ENCODE peak calls at places on chromosomes 6 and 20, in seven cellular contexts. One of them, this sample, is unnamed. For H3K9me3, the result is how much of the 10 kb centered on the place peaks cover.

GRCh38 chr6:17600527-17601388 is 656 bp downstream of the FAM8A1 start:
- DNase-seq in OCI-LY7: peak
- DNase-seq in SK-N-SH: peak
- DNase-seq in neural progenitor cell: peak
- DNase-seq in MM.1S: peak
- DNase-seq in PC-3: peak
- DNase-seq in HCT116: no peak
- DNase-seq in this sample: peak

GRCh38 chr6:26394289-26394688 is 7.8 kb upstream of the BTN3A1 start:
- DNase-seq in SK-N-SH: no peak
- DNase-seq in neural progenitor cell: no peak
- DNase-seq in HCT116: peak
- DNase-seq in OCI-LY7: no peak
- DNase-seq in PC-3: peak
- DNase-seq in MM.1S: no peak
- DNase-seq in this sample: peak

GRCh38 chr20:33119725-33120720 is 40.6 kb downstream of the BPIFB4 start:
- DNase-seq in PC-3: peak
- DNase-seq in OCI-LY7: no peak
- DNase-seq in neural progenitor cell: no peak
- DNase-seq in HCT116: no peak
- DNase-seq in SK-N-SH: no peak
- DNase-seq in MM.1S: no peak
- DNase-seq in this sample: peak

GRCh38 chr20:16018881-16019280 is 554.4 kb downstream of the KIF16B start:
- DNase-seq in MM.1S: no peak
- DNase-seq in SK-N-SH: no peak
- DNase-seq in HCT116: no peak
- DNase-seq in OCI-LY7: no peak
- DNase-seq in neural progenitor cell: no peak
- DNase-seq in PC-3: peak
- DNase-seq in this sample: no peak

GRCh38 chr6:37699138-37699766 is 1.6 kb upstream of the MDGA1 start:
- DNase-seq in OCI-LY7: no peak
- DNase-seq in neural progenitor cell: no peak
- DNase-seq in HCT116: peak
- DNase-seq in PC-3: no peak
- DNase-seq in SK-N-SH: no peak
- DNase-seq in MM.1S: peak
- DNase-seq in this sample: no peak

GRCh38 chr6:27518881-27519795 is 46.2 kb upstream of the ZNF184 start:
- DNase-seq in HCT116: peak
- DNase-seq in SK-N-SH: peak
- DNase-seq in OCI-LY7: peak
- DNase-seq in MM.1S: peak
- DNase-seq in neural progenitor cell: peak
- DNase-seq in PC-3: peak
- DNase-seq in this sample: peak

GRCh38 chr20:20454850-20455627 is 87.1 kb downstream of the INSM1 start:
- DNase-seq in PC-3: no peak
- DNase-seq in HCT116: no peak
- DNase-seq in MM.1S: no peak
- DNase-seq in neural progenitor cell: no peak
- DNase-seq in SK-N-SH: no peak
- DNase-seq in OCI-LY7: no peak
- DNase-seq in this sample: no peak

GRCh38 chr6:42390228-42390934 is 61.3 kb downstream of the TRERF1 start:
- DNase-seq in OCI-LY7: peak
- DNase-seq in HCT116: no peak
- DNase-seq in MM.1S: no peak
- DNase-seq in PC-3: no peak
- DNase-seq in SK-N-SH: no peak
- DNase-seq in neural progenitor cell: no peak
- DNase-seq in this sample: no peak

GRCh38 chr6:12331951-12332749 is 42.0 kb downstream of the EDN1 start:
- DNase-seq in OCI-LY7: no peak
- DNase-seq in PC-3: peak
- DNase-seq in SK-N-SH: no peak
- DNase-seq in neural progenitor cell: no peak
- DNase-seq in HCT116: no peak
- DNase-seq in MM.1S: no peak
- DNase-seq in this sample: peak

GRCh38 chr6:22113046-22113766 is 183.6 kb downstream of the PRL start:
- DNase-seq in OCI-LY7: no peak
- DNase-seq in SK-N-SH: no peak
- DNase-seq in HCT116: peak
- DNase-seq in neural progenitor cell: no peak
- DNase-seq in MM.1S: no peak
- DNase-seq in PC-3: peak
- DNase-seq in this sample: peak

GRCh38 chr20:52269327-52269726 is 77.7 kb upstream of the ZFP64 start:
- DNase-seq in PC-3: no peak
- DNase-seq in MM.1S: no peak
- DNase-seq in neural progenitor cell: no peak
- DNase-seq in SK-N-SH: peak
- DNase-seq in OCI-LY7: no peak
- DNase-seq in HCT116: no peak
- DNase-seq in this sample: peak

GRCh38 chr6:146770275-146770964 is 171.6 kb downstream of the ADGB start:
- DNase-seq in SK-N-SH: no peak
- DNase-seq in HCT116: no peak
- DNase-seq in neural progenitor cell: no peak
- DNase-seq in OCI-LY7: no peak
- DNase-seq in PC-3: no peak
- DNase-seq in MM.1S: no peak
- DNase-seq in this sample: no peak

GRCh38 chr6:85092224-85092623 is 327.8 kb upstream of the TBX18 start:
- DNase-seq in neural progenitor cell: no peak
- DNase-seq in OCI-LY7: no peak
- DNase-seq in SK-N-SH: no peak
- DNase-seq in MM.1S: no peak
- DNase-seq in PC-3: no peak
- DNase-seq in HCT116: no peak
- DNase-seq in this sample: no peak

GRCh38 chr20:22619806-22620205 is 35.4 kb upstream of the FOXA2 start:
- DNase-seq in neural progenitor cell: no peak
- DNase-seq in MM.1S: no peak
- DNase-seq in OCI-LY7: no peak
- DNase-seq in SK-N-SH: no peak
- DNase-seq in HCT116: no peak
- DNase-seq in PC-3: no peak
- DNase-seq in this sample: no peak

GRCh38 chr20:22626501-22626900 is 42.1 kb upstream of the FOXA2 start:
- DNase-seq in MM.1S: no peak
- DNase-seq in OCI-LY7: no peak
- DNase-seq in PC-3: no peak
- DNase-seq in HCT116: no peak
- DNase-seq in SK-N-SH: no peak
- DNase-seq in neural progenitor cell: no peak
- DNase-seq in this sample: no peak

GRCh38 chr20:22619272-22619671 is 34.9 kb upstream of the FOXA2 start:
- DNase-seq in PC-3: peak
- DNase-seq in neural progenitor cell: no peak
- DNase-seq in HCT116: no peak
- DNase-seq in OCI-LY7: no peak
- DNase-seq in MM.1S: no peak
- DNase-seq in SK-N-SH: no peak
- DNase-seq in this sample: no peak

GRCh38 chr20:22620342-22620741 is 36.0 kb upstream of the FOXA2 start:
- DNase-seq in PC-3: no peak
- DNase-seq in OCI-LY7: no peak
- DNase-seq in HCT116: no peak
- DNase-seq in SK-N-SH: no peak
- DNase-seq in MM.1S: no peak
- DNase-seq in neural progenitor cell: no peak
- DNase-seq in this sample: no peak

GRCh38 chr20:22623211-22623610 is 38.8 kb upstream of the FOXA2 start:
- DNase-seq in PC-3: peak
- DNase-seq in MM.1S: no peak
- DNase-seq in neural progenitor cell: no peak
- DNase-seq in HCT116: peak
- DNase-seq in SK-N-SH: no peak
- DNase-seq in OCI-LY7: no peak
- DNase-seq in this sample: peak
- TF ChIP-seq EZH2phosphoT487 in PC-3: no peak
- TF ChIP-seq EZH2phosphoT487 in MM.1S: no peak
- TF ChIP-seq EZH2phosphoT487 in neural progenitor cell: no peak
- TF ChIP-seq EZH2phosphoT487 in HCT116: no peak
- TF ChIP-seq EZH2phosphoT487 in SK-N-SH: no peak
- TF ChIP-seq EZH2phosphoT487 in OCI-LY7: no peak
- TF ChIP-seq EZH2phosphoT487 in this sample: no peak

GRCh38 chr6:169086020-169086419 is 167.6 kb downstream of the THBS2 start:
- DNase-seq in OCI-LY7: no peak
- DNase-seq in HCT116: peak
- DNase-seq in MM.1S: no peak
- DNase-seq in SK-N-SH: no peak
- DNase-seq in PC-3: peak
- DNase-seq in neural progenitor cell: no peak
- DNase-seq in this sample: no peak

GRCh38 chr6:169085466-169085865 is 168.2 kb downstream of the THBS2 start:
- DNase-seq in MM.1S: no peak
- DNase-seq in SK-N-SH: no peak
- DNase-seq in neural progenitor cell: no peak
- DNase-seq in PC-3: no peak
- DNase-seq in OCI-LY7: no peak
- DNase-seq in HCT116: no peak
- DNase-seq in this sample: no peak

GRCh38 chr6:169087436-169088046 is 166.1 kb downstream of the THBS2 start:
- DNase-seq in SK-N-SH: no peak
- DNase-seq in OCI-LY7: no peak
- DNase-seq in HCT116: no peak
- DNase-seq in PC-3: no peak
- DNase-seq in MM.1S: no peak
- DNase-seq in neural progenitor cell: no peak
- DNase-seq in this sample: no peak

GRCh38 chr6:169092375-169092774 is 161.3 kb downstream of the THBS2 start:
- DNase-seq in PC-3: peak
- DNase-seq in SK-N-SH: no peak
- DNase-seq in OCI-LY7: no peak
- DNase-seq in neural progenitor cell: no peak
- DNase-seq in HCT116: no peak
- DNase-seq in MM.1S: no peak
- DNase-seq in this sample: peak

GRCh38 chr6:169088761-169089160 is 164.9 kb downstream of the THBS2 start:
- DNase-seq in neural progenitor cell: no peak
- DNase-seq in OCI-LY7: no peak
- DNase-seq in SK-N-SH: no peak
- DNase-seq in PC-3: no peak
- DNase-seq in HCT116: no peak
- DNase-seq in MM.1S: no peak
- DNase-seq in this sample: no peak
- H3K9me3 ChIP-seq in neural progenitor cell: under half
- H3K9me3 ChIP-seq in OCI-LY7: under half
- H3K9me3 ChIP-seq in SK-N-SH: under half
- H3K9me3 ChIP-seq in PC-3: under half
- H3K9me3 ChIP-seq in HCT116: under half
- H3K9me3 ChIP-seq in MM.1S: under half
- H3K9me3 ChIP-seq in this sample: under half

GRCh38 chr6:39934060-39934757 is at the start of gene MOCS1:
- DNase-seq in PC-3: peak
- DNase-seq in OCI-LY7: no peak
- DNase-seq in MM.1S: peak
- DNase-seq in neural progenitor cell: peak
- DNase-seq in SK-N-SH: peak
- DNase-seq in HCT116: peak
- DNase-seq in this sample: peak
- H2AFZ ChIP-seq in PC-3: peak
- H2AFZ ChIP-seq in OCI-LY7: no peak
- H2AFZ ChIP-seq in MM.1S: peak
- H2AFZ ChIP-seq in neural progenitor cell: peak
- H2AFZ ChIP-seq in SK-N-SH: peak
- H2AFZ ChIP-seq in HCT116: peak
- H2AFZ ChIP-seq in this sample: peak

GRCh38 chr20:53918010-53918311 is 152.4 kb downstream of the BCAS1 start:
- DNase-seq in MM.1S: no peak
- DNase-seq in PC-3: no peak
- DNase-seq in neural progenitor cell: no peak
- DNase-seq in SK-N-SH: no peak
- DNase-seq in HCT116: no peak
- DNase-seq in OCI-LY7: no peak
- DNase-seq in this sample: no peak
- TF ChIP-seq EZH2phosphoT487 in MM.1S: no peak
- TF ChIP-seq EZH2phosphoT487 in PC-3: no peak
- TF ChIP-seq EZH2phosphoT487 in neural progenitor cell: no peak
- TF ChIP-seq EZH2phosphoT487 in SK-N-SH: no peak
- TF ChIP-seq EZH2phosphoT487 in HCT116: no peak
- TF ChIP-seq EZH2phosphoT487 in OCI-LY7: no peak
- TF ChIP-seq EZH2phosphoT487 in this sample: no peak

GRCh38 chr6:159582736-159583135 is 110.3 kb downstream of the SOD2 start:
- DNase-seq in MM.1S: no peak
- DNase-seq in neural progenitor cell: peak
- DNase-seq in HCT116: no peak
- DNase-seq in PC-3: no peak
- DNase-seq in OCI-LY7: no peak
- DNase-seq in SK-N-SH: no peak
- DNase-seq in this sample: no peak

GRCh38 chr6:159577564-159577963 is 115.5 kb downstream of the SOD2 start:
- DNase-seq in PC-3: peak
- DNase-seq in neural progenitor cell: no peak
- DNase-seq in OCI-LY7: no peak
- DNase-seq in MM.1S: no peak
- DNase-seq in SK-N-SH: no peak
- DNase-seq in HCT116: no peak
- DNase-seq in this sample: no peak

GRCh38 chr6:159578629-159579028 is 114.4 kb downstream of the SOD2 start:
- DNase-seq in MM.1S: no peak
- DNase-seq in OCI-LY7: no peak
- DNase-seq in neural progenitor cell: no peak
- DNase-seq in SK-N-SH: no peak
- DNase-seq in PC-3: no peak
- DNase-seq in HCT116: no peak
- DNase-seq in this sample: no peak
- H3K9me3 ChIP-seq in MM.1S: under half
- H3K9me3 ChIP-seq in OCI-LY7: under half
- H3K9me3 ChIP-seq in neural progenitor cell: under half
- H3K9me3 ChIP-seq in SK-N-SH: under half
- H3K9me3 ChIP-seq in PC-3: under half
- H3K9me3 ChIP-seq in HCT116: under half
- H3K9me3 ChIP-seq in this sample: under half

GRCh38 chr20:46010491-46011405 is 2.0 kb downstream of the MMP9 start:
- DNase-seq in MM.1S: no peak
- DNase-seq in OCI-LY7: no peak
- DNase-seq in neural progenitor cell: peak
- DNase-seq in PC-3: no peak
- DNase-seq in HCT116: no peak
- DNase-seq in SK-N-SH: peak
- DNase-seq in this sample: peak
- H2AFZ ChIP-seq in MM.1S: no peak
- H2AFZ ChIP-seq in OCI-LY7: no peak
- H2AFZ ChIP-seq in neural progenitor cell: no peak
- H2AFZ ChIP-seq in PC-3: peak
- H2AFZ ChIP-seq in HCT116: no peak
- H2AFZ ChIP-seq in SK-N-SH: peak
- H2AFZ ChIP-seq in this sample: peak